ENCODE peak calls at places on chromosomes 1 and 21, in nine cellular contexts. I is NCI-H1436; A is stimulated activated CD4-positive, alpha-beta T cell treated with anti-CD3 and anti-CD28 coated beads, Interleukin-4, amount 100 ng/mL, for 24 hours; U is NCI-H82; Y is activated T-cell treated with anti-CD3 and anti-CD28 coated beads, Interleukin-2, amount 50 U/mL, for 72 hours; T is aorta; X is GM03348; Z is nephron progenitor cell; O is NCI-H187. F is an unnamed sample.
A peak's percentile ranks its signal among the peaks of the same experiment; 100 is the strongest.

GRCh38 chr1:231419738-231420298 is 2.3 kb downstream of the EGLN1 start:
- DNase-seq in I (no peak), O (no peak), A (no peak), X (no peak), Y (peak; percentile 11), U (peak; percentile 24), T (no peak), Z (no peak), F (no peak)

GRCh38 chr1:41366428-41367101 is 5.3 kb downstream of the FOXO6 start:
- DNase-seq in T (no peak), X (peak; percentile 33), U (peak; percentile 73), I (peak; percentile 63), Z (peak; percentile 45), Y (peak; percentile 23), A (peak; percentile 29), O (no peak), F (no peak)

GRCh38 chr1:109910123-109910962 is at the start of gene CSF1:
- DNase-seq in Z (peak; percentile 71), U (peak; percentile 49), X (peak; percentile 87), Y (peak; percentile 78), O (no peak), A (peak; percentile 69), I (peak; percentile 12), T (peak; percentile 91), F (peak; percentile 60)

GRCh38 chr1:225813250-225813964 is 3.5 kb downstream of the EPHX1 start:
- DNase-seq in T (no peak), I (peak; percentile 67), A (no peak), Z (peak; percentile 68), Y (no peak), X (peak; percentile 56), U (peak; percentile 61), O (no peak), F (no peak)

GRCh38 chr1:5448486-5448885 is 543.7 kb downstream of the NPHP4 start:
- DNase-seq in O (no peak), I (no peak), A (peak; percentile 7), Z (no peak), Y (peak; percentile 21), T (no peak), U (peak; percentile 41), X (no peak), F (no peak)

GRCh38 chr21:43981871-43982210 is 30.3 kb upstream of the TRAPPC10 start:
- DNase-seq in T (no peak), Y (no peak), U (no peak), O (no peak), Z (no peak), X (no peak), I (no peak), A (no peak), F (no peak)

GRCh38 chr1:22210176-22210575 is 67.3 kb upstream of the WNT4 start:
- DNase-seq in Y (no peak), I (no peak), Z (no peak), A (no peak), T (peak; percentile 52), O (no peak), X (no peak), U (peak; percentile 53), F (peak; percentile 17)

GRCh38 chr1:198686069-198686728 is 47.4 kb downstream of the PTPRC start:
- DNase-seq in Z (no peak), O (no peak), I (no peak), U (peak; percentile 72), X (peak; percentile 33), T (no peak), Y (no peak), A (no peak), F (no peak)

GRCh38 chr1:55070765-55071164 is 31.4 kb downstream of the PCSK9 start:
- DNase-seq in U (peak; percentile 34), Z (no peak), I (no peak), X (no peak), A (no peak), T (no peak), O (no peak), Y (no peak), F (no peak)

GRCh38 chr1:44723496-44724407 is 7.2 kb downstream of the RNU5D-1 start:
- DNase-seq in X (no peak), O (no peak), I (no peak), Y (peak; percentile 56), T (no peak), U (no peak), Z (no peak), A (peak; percentile 61), F (no peak)

GRCh38 chr1:74426208-74426932 is 86.0 kb downstream of the LRRC53 start:
- DNase-seq in Y (no peak), U (peak; percentile 74), I (no peak), O (no peak), T (no peak), A (no peak), Z (no peak), X (no peak), F (no peak)

GRCh38 chr1:150981177-150981804 is 801 bp upstream of the ANXA9 start:
- DNase-seq in I (peak; percentile 72), A (no peak), Z (peak; percentile 57), X (peak; percentile 38), U (peak; percentile 68), O (peak; percentile 99), Y (no peak), T (peak; percentile 70), F (peak; percentile 75)

GRCh38 chr1:240349695-240350094 is 258.0 kb downstream of the FMN2 start:
- DNase-seq in T (no peak), Z (no peak), I (no peak), X (no peak), U (no peak), O (no peak), Y (no peak), A (no peak), F (no peak)

GRCh38 chr1:19033926-19034680 is 77.6 kb upstream of the IFFO2 start:
- DNase-seq in U (no peak), I (no peak), Z (no peak), O (no peak), Y (no peak), T (no peak), A (no peak), X (peak; percentile 87), F (no peak)

GRCh38 chr1:174794861-174795260 is 204.9 kb upstream of the CACYBP start:
- DNase-seq in X (no peak), I (no peak), A (no peak), T (no peak), Z (no peak), O (peak; percentile 80), Y (no peak), U (peak; percentile 79), F (no peak)

GRCh38 chr1:85047472-85048295 is 616 bp downstream of the MCOLN3 start:
- DNase-seq in A (no peak), X (peak; percentile 47), Z (peak; percentile 66), Y (peak; percentile 41), I (no peak), U (peak; percentile 45), T (peak; percentile 76), O (no peak), F (no peak)

GRCh38 chr1:40315795-40316594 is 1.1 kb downstream of the COL9A2 start:
- DNase-seq in T (no peak), O (no peak), Z (peak; percentile 49), A (peak; percentile 22), I (no peak), U (peak; percentile 65), Y (peak; percentile 57), X (no peak), F (peak; percentile 33)

GRCh38 chr1:66147226-66147625 is 354.5 kb downstream of the PDE4B start:
- DNase-seq in X (no peak), I (no peak), T (no peak), A (no peak), O (no peak), U (no peak), Y (no peak), Z (no peak), F (no peak)

GRCh38 chr21:37445228-37445627 is 78.7 kb downstream of the DYRK1A start:
- DNase-seq in U (no peak), X (peak; percentile 51), O (no peak), A (no peak), Z (no peak), I (no peak), T (no peak), Y (no peak), F (no peak)

GRCh38 chr1:1616838-1617237 is 1.5 kb downstream of the MIB2 start:
- DNase-seq in O (no peak), Z (peak; percentile 9), X (no peak), A (no peak), I (no peak), Y (no peak), U (no peak), T (peak; percentile 71), F (no peak)

GRCh38 chr1:48677306-48678287 is 99.1 kb downstream of the BEND5 start:
- DNase-seq in A (peak; percentile 18), T (peak; percentile 89), Z (peak; percentile 73), O (peak; percentile 28), I (peak; percentile 80), X (peak; percentile 73), Y (peak; percentile 41), U (peak; percentile 95), F (peak; percentile 74)

GRCh38 chr1:200042437-200043329 is 15.2 kb downstream of the NR5A2 start:
- DNase-seq in I (no peak), O (no peak), Y (no peak), T (no peak), X (no peak), A (no peak), Z (peak; percentile 42), U (no peak), F (no peak)

GRCh38 chr1:61851849-61852692 is 109.8 kb downstream of the PATJ start:
- DNase-seq in Y (peak; percentile 6), Z (no peak), T (no peak), I (peak; percentile 42), U (peak; percentile 87), A (peak; percentile 12), X (peak; percentile 61), O (peak; percentile 7), F (no peak)

GRCh38 chr1:10065344-10065685 is 32.6 kb downstream of the UBE4B start:
- DNase-seq in U (no peak), Y (no peak), O (no peak), I (no peak), T (peak; percentile 30), Z (no peak), A (no peak), X (no peak), F (no peak)

GRCh38 chr1:7940745-7941436 is at the start of gene TNFRSF9:
- DNase-seq in I (no peak), T (no peak), A (peak; percentile 85), X (no peak), Z (no peak), Y (peak; percentile 88), O (no peak), U (no peak), F (peak; percentile 44)

GRCh38 chr1:167462341-167462740 is 56.0 kb downstream of the CD247 start:
- DNase-seq in Z (no peak), A (no peak), X (no peak), I (no peak), T (peak; percentile 60), Y (no peak), O (no peak), U (no peak), F (no peak)

GRCh38 chr1:14946567-14947285 is 206.8 kb upstream of the TMEM51 start:
- DNase-seq in Z (no peak), O (no peak), T (no peak), I (no peak), U (no peak), X (peak; percentile 81), Y (no peak), A (no peak), F (no peak)

GRCh38 chr21:44327603-44327974 is 11.6 kb downstream of the CFAP410 start:
- DNase-seq in T (no peak), I (no peak), Z (no peak), Y (no peak), O (no peak), A (no peak), U (no peak), X (no peak), F (no peak)

GRCh38 chr1:192986110-192986747 is 72.9 kb downstream of the UCHL5 start:
- DNase-seq in T (no peak), Z (no peak), X (no peak), Y (peak; percentile 72), A (peak; percentile 57), I (no peak), U (no peak), O (no peak), F (no peak)

GRCh38 chr21:42771503-42771805 is 107.9 kb downstream of the WDR4 start:
- DNase-seq in A (no peak), O (no peak), X (no peak), Y (no peak), Z (no peak), I (no peak), T (no peak), U (no peak), F (no peak)

GRCh38 chr1:51298322-51298705 is 32.0 kb downstream of the TTC39A start:
- DNase-seq in O (no peak), T (no peak), U (no peak), X (no peak), A (no peak), Z (no peak), Y (no peak), I (no peak), F (no peak)